ENCODE peak calls at places on chromosomes 11 and 22, in four cellular contexts. C is endothelial cell, O is Calu3, F is AG04450. R is an unnamed sample.

GRCh38 chr11:10451399-10452116 is 3.5 kb upstream of the AMPD3 start:
- DNase-seq in C (no peak), O (no peak), F (no peak), R (no peak)

GRCh38 chr11:64384981-64385952 is 26.3 kb downstream of the RPS6KA4 start:
- DNase-seq in O (no peak), C (no peak), F (no peak), R (no peak)

GRCh38 chr11:64751580-64751979 is 7.6 kb upstream of the RASGRP2 start:
- DNase-seq in O (no peak), F (no peak), C (no peak), R (no peak)

GRCh38 chr11:104582431-104582830 is 315.8 kb downstream of the CASP12 start:
- DNase-seq in C (no peak), O (no peak), F (no peak), R (no peak)

GRCh38 chr11:105870521-105871113 is 151.4 kb downstream of the MSANTD4 start:
- DNase-seq in F (no peak), C (no peak), O (no peak), R (no peak)

GRCh38 chr22:17358394-17358793 is 10.9 kb upstream of the CECR2 start:
- DNase-seq in F (no peak), O (no peak), C (no peak), R (no peak)

GRCh38 chr11:113623114-113623513 is 83.0 kb downstream of the TMPRSS5 start:
- DNase-seq in F (no peak), C (no peak), O (no peak), R (no peak)

GRCh38 chr11:14587203-14587602 is 56.4 kb upstream of the PDE3B start:
- DNase-seq in O (no peak), F (no peak), C (no peak), R (no peak)

GRCh38 chr11:63020671-63021255 is 5.1 kb upstream of the SLC22A8 start:
- DNase-seq in F (no peak), C (peak; percentile 53), O (peak; percentile 23), R (no peak)

GRCh38 chr11:92702037-92702436 is 267.4 kb upstream of the MTNR1B start:
- DNase-seq in O (no peak), C (no peak), F (no peak), R (no peak)

GRCh38 chr11:33936745-33937612 is 45.1 kb upstream of the LMO2 start:
- DNase-seq in O (peak; percentile 3), F (no peak), C (peak; percentile 45), R (no peak)

GRCh38 chr11:69287968-69288882 is 5.7 kb upstream of the MYEOV start:
- DNase-seq in C (no peak), F (no peak), O (peak; percentile 60), R (no peak)

GRCh38 chr22:50035131-50035881 is 22.7 kb upstream of the IL17REL start:
- DNase-seq in C (no peak), F (no peak), O (no peak), R (no peak)

GRCh38 chr22:19819911-19820879 is 34.5 kb downstream of the GNB1L start:
- DNase-seq in C (peak; percentile 1), O (no peak), F (no peak), R (no peak)

GRCh38 chr22:43126506-43127165 is 16.1 kb downstream of the BIK start:
- DNase-seq in F (peak; percentile 60), C (no peak), O (peak; percentile 94), R (peak; percentile 52)

GRCh38 chr11:66126064-66126463 is 56.0 kb downstream of the PACS1 start:
- DNase-seq in F (no peak), C (no peak), O (no peak), R (no peak)

GRCh38 chr22:24104307-24105017 is 76.8 kb upstream of the SUSD2 start:
- DNase-seq in C (no peak), F (no peak), O (no peak), R (no peak)

GRCh38 chr11:61331636-61332035 is 1.3 kb downstream of the DDB1 start:
- DNase-seq in F (no peak), O (no peak), C (no peak), R (no peak)

GRCh38 chr11:89381094-89381493 is 110.1 kb downstream of the NOX4 start:
- DNase-seq in O (no peak), F (peak; percentile 78), C (no peak), R (peak; percentile 88)

GRCh38 chr11:126716456-126717083 is 284.0 kb downstream of the KIRREL3 start:
- DNase-seq in O (peak; percentile 67), F (no peak), C (peak; percentile 76), R (no peak)

GRCh38 chr11:3225159-3225758 is 6.6 kb upstream of the MRGPRG start:
- DNase-seq in O (no peak), C (no peak), F (no peak), R (no peak)

GRCh38 chr11:134731562-134731961 is 319.5 kb upstream of the B3GAT1 start:
- DNase-seq in C (no peak), O (no peak), F (no peak), R (no peak)

GRCh38 chr11:2462092-2462985 is 17.5 kb downstream of the KCNQ1 start:
- DNase-seq in C (no peak), F (no peak), O (no peak), R (no peak)

GRCh38 chr11:97786961-97787360 is 1233.8 kb upstream of the CNTN5 start:
- DNase-seq in C (no peak), O (no peak), F (no peak), R (no peak)

R was measured in HS-5.